ENCODE peak calls at places on chromosomes 6 and 20, in seven cellular contexts. Q is stromal cell of bone marrow; E is omental fat pad; H is fibroblast of the conjunctiva; T is iris pigment epithelial cell; W is NCI-H1694 treated with DMSO at 0.1 percent for 48 hours; F is Jurkat, Clone E6-1. C is an unnamed sample.

GRCh38 chr6:48027704-48028435 is 83.1 kb downstream of the PTCHD4 start:
- DNase-seq in Q (no peak), E (no peak), H (no peak), T (no peak), W (no peak), F (peak; percentile 54), C (no peak)

GRCh38 chr6:37174196-37174514 is 4.2 kb downstream of the PIM1 start:
- DNase-seq in Q (no peak), E (no peak), H (no peak), T (no peak), W (no peak), F (no peak), C (no peak)

GRCh38 chr20:7775072-7775471 is 165.2 kb downstream of the HAO1 start:
- DNase-seq in Q (peak; percentile 84), E (no peak), H (peak; percentile 63), T (peak; percentile 89), W (no peak), F (no peak), C (peak; percentile 54)

GRCh38 chr20:1287306-1287705 is 21.2 kb downstream of the SNPH start:
- DNase-seq in Q (no peak), E (no peak), H (no peak), T (no peak), W (no peak), F (no peak), C (no peak)

GRCh38 chr20:8116067-8116811 is 15.8 kb upstream of the PLCB1 start:
- DNase-seq in Q (peak; percentile 81), E (no peak), H (peak; percentile 33), T (peak; percentile 68), W (no peak), F (no peak), C (no peak)

GRCh38 chr20:19851863-19852262 is 93.8 kb downstream of the RIN2 start:
- DNase-seq in Q (no peak), E (no peak), H (no peak), T (no peak), W (peak; percentile 56), F (no peak), C (no peak)

GRCh38 chr20:4113996-4114603 is 98.7 kb upstream of the RNF24 start:
- DNase-seq in Q (no peak), E (no peak), H (no peak), T (no peak), W (peak; percentile 4), F (no peak), C (no peak)

GRCh38 chr6:68695838-68696237 is 60.8 kb downstream of the ADGRB3 start:
- DNase-seq in Q (no peak), E (no peak), H (no peak), T (no peak), W (no peak), F (no peak), C (no peak)

GRCh38 chr6:722608-723007 is 29.7 kb upstream of the EXOC2 start:
- DNase-seq in Q (peak; percentile 22), E (no peak), H (no peak), T (peak; percentile 72), W (no peak), F (no peak), C (peak; percentile 66)

GRCh38 chr6:148203970-148204369 is 138.7 kb upstream of the SASH1 start:
- DNase-seq in Q (peak; percentile 59), E (no peak), H (no peak), T (peak; percentile 7), W (no peak), F (peak; percentile 98), C (no peak)

GRCh38 chr6:38570750-38571149 is 69.0 kb downstream of the BTBD9 start:
- DNase-seq in Q (no peak), E (no peak), H (peak; percentile 5), T (peak; percentile 40), W (peak; percentile 48), F (peak; percentile 5), C (no peak)

GRCh38 chr20:24382330-24382729 is 87.1 kb upstream of the SYNDIG1 start:
- DNase-seq in Q (no peak), E (no peak), H (no peak), T (no peak), W (peak; percentile 72), F (no peak), C (no peak)

GRCh38 chr6:108168501-108168979 is 2.7 kb downstream of the NR2E1 start:
- DNase-seq in Q (no peak), E (no peak), H (no peak), T (no peak), W (no peak), F (no peak), C (no peak)

GRCh38 chr6:129525055-129525454 is 184.9 kb downstream of the ARHGAP18 start:
- DNase-seq in Q (no peak), E (no peak), H (peak; percentile 44), T (peak; percentile 65), W (no peak), F (no peak), C (no peak)

GRCh38 chr6:215335-216034 is 76.8 kb upstream of the DUSP22 start:
- DNase-seq in Q (no peak), E (no peak), H (no peak), T (peak; percentile 10), W (no peak), F (no peak), C (no peak)

GRCh38 chr20:52590100-52590499 is 382.1 kb upstream of the TSHZ2 start:
- DNase-seq in Q (no peak), E (no peak), H (no peak), T (no peak), W (no peak), F (no peak), C (no peak)

GRCh38 chr6:49564552-49564951 is 14.1 kb downstream of the C6orf141 start:
- DNase-seq in Q (no peak), E (no peak), H (no peak), T (no peak), W (no peak), F (no peak), C (no peak)

GRCh38 chr20:62736407-62737071 is 27.9 kb downstream of the NTSR1 start:
- DNase-seq in Q (no peak), E (no peak), H (no peak), T (no peak), W (no peak), F (no peak), C (no peak)

GRCh38 chr20:21901470-21902275 is 196.2 kb downstream of the PAX1 start:
- DNase-seq in Q (peak; percentile 78), E (peak; percentile 29), H (no peak), T (no peak), W (no peak), F (no peak), C (no peak)

GRCh38 chr6:165662041-165662491 is 975 bp downstream of the PDE10A start:
- DNase-seq in Q (no peak), E (no peak), H (no peak), T (peak; percentile 4), W (no peak), F (no peak), C (no peak)

GRCh38 chr6:3727036-3727435 is 24.5 kb downstream of the PXDC1 start:
- DNase-seq in Q (no peak), E (no peak), H (no peak), T (no peak), W (no peak), F (no peak), C (no peak)

GRCh38 chr20:461254-462198 is 807 bp downstream of the TBC1D20 start:
- DNase-seq in Q (no peak), E (no peak), H (no peak), T (peak; percentile 54), W (no peak), F (no peak), C (no peak)

GRCh38 chr6:136524339-136524935 is 25.8 kb downstream of the MAP7 start:
- DNase-seq in Q (no peak), E (no peak), H (no peak), T (no peak), W (no peak), F (no peak), C (no peak)

C was measured in AG09319.